ENCODE peak calls at places on chromosomes 13 and 19, in eight cellular contexts. K is left ventricle myocardium superior; F is SK-N-SH treated with all-trans-retinoic acid at 6 μM for 48 hours; C is aorta; A is RWPE2; P is activated CD4-positive, CD25-positive, alpha-beta regulatory T cell treated with anti-CD3 and anti-CD28 coated beads, Interleukin-2, amount 50 U/mL, for 24 hours; V is right lobe of liver; Q is Panc1. E is an unnamed sample.

GRCh38 chr19:1223018-1223855 is 14.6 kb downstream of the CBARP start:
- ATAC-seq in K (peak), F (peak), C (no peak), A (peak), P (no peak), V (no peak), Q (peak), E (peak)

GRCh38 chr13:50037788-50038187 is 22.5 kb downstream of the KCNRG start:
- ATAC-seq in K (no peak), F (no peak), C (no peak), A (no peak), P (no peak), V (peak), Q (no peak), E (no peak)

GRCh38 chr13:28049880-28050871 is 50.2 kb downstream of the FLT3 start:
- ATAC-seq in K (no peak), F (no peak), C (no peak), A (no peak), P (no peak), V (no peak), Q (no peak), E (peak)

GRCh38 chr19:35444735-35445134 is 3.3 kb upstream of the FFAR2 start:
- ATAC-seq in K (no peak), F (no peak), C (no peak), A (no peak), P (no peak), V (no peak), Q (no peak), E (no peak)

GRCh38 chr19:33241530-33242101 is 16.0 kb upstream of the SLC7A10 start:
- ATAC-seq in K (peak), F (peak), C (peak), A (peak), P (peak), V (peak), Q (peak), E (peak)

GRCh38 chr13:23159587-23160240 is 21.1 kb upstream of the SGCG start:
- ATAC-seq in K (peak), F (no peak), C (peak), A (peak), P (no peak), V (no peak), Q (no peak), E (no peak)

GRCh38 chr19:40739871-40740703 is 10.2 kb downstream of the ACTMAP start:
- ATAC-seq in K (peak), F (peak), C (peak), A (no peak), P (no peak), V (no peak), Q (no peak), E (no peak)

GRCh38 chr19:49793561-49793840 is 19.6 kb downstream of the FUZ start:
- ATAC-seq in K (no peak), F (peak), C (no peak), A (no peak), P (peak), V (no peak), Q (peak), E (no peak)

GRCh38 chr19:4575267-4575793 is 15.8 kb upstream of the SEMA6B start:
- ATAC-seq in K (peak), F (peak), C (peak), A (peak), P (no peak), V (peak), Q (peak), E (no peak)

GRCh38 chr19:39236527-39236926 is 8.3 kb downstream of the IFNL3 start:
- ATAC-seq in K (no peak), F (no peak), C (no peak), A (no peak), P (no peak), V (no peak), Q (peak), E (no peak)

GRCh38 chr13:20411638-20412342 is 113.9 kb downstream of the CRYL1 start:
- ATAC-seq in K (no peak), F (no peak), C (no peak), A (no peak), P (peak), V (peak), Q (no peak), E (peak)

GRCh38 chr13:28475916-28476725 is 18.8 kb downstream of the FLT1 start:
- ATAC-seq in K (peak), F (peak), C (peak), A (peak), P (no peak), V (peak), Q (no peak), E (no peak)

GRCh38 chr13:28753208-28753892 is 34.6 kb upstream of the SLC46A3 start:
- ATAC-seq in K (peak), F (peak), C (peak), A (peak), P (no peak), V (peak), Q (peak), E (no peak)

GRCh38 chr19:342801-343421 is 1.7 kb downstream of the MIER2 start:
- ATAC-seq in K (peak), F (peak), C (no peak), A (peak), P (no peak), V (peak), Q (peak), E (no peak)

GRCh38 chr19:15643387-15643786 is 2.7 kb downstream of the CYP4F3 start:
- ATAC-seq in K (no peak), F (no peak), C (no peak), A (no peak), P (no peak), V (peak), Q (no peak), E (no peak)